ENCODE peak calls at places on chromosome 18, in nine cellular contexts. N, O, L, E, R, Z, Y, G and T are unnamed samples.

GRCh38 chr18:2570772-2571199 is 519 bp downstream of the METTL4 start:
- DNase-seq in Y (no peak), R (no peak), G (peak), Z (peak), E (peak), L (peak), O (peak), N (peak), T (peak)

GRCh38 chr18:22489694-22490093 is 72.0 kb upstream of the CTAGE1 start:
- DNase-seq in L (no peak), E (no peak), N (no peak), G (no peak), Z (no peak), Y (no peak), R (no peak), O (no peak), T (no peak)

GRCh38 chr18:13159579-13159978 is 59.0 kb upstream of the LDLRAD4 start:
- DNase-seq in G (no peak), N (peak), L (peak), Y (no peak), R (no peak), O (no peak), Z (peak), E (no peak), T (peak)

GRCh38 chr18:11005528-11005927 is 143.8 kb downstream of the PIEZO2 start:
- DNase-seq in L (peak), G (no peak), Z (no peak), E (no peak), O (no peak), N (peak), R (no peak), Y (no peak), T (no peak)

GRCh38 chr18:7572837-7573236 is 5.7 kb downstream of the PTPRM start:
- DNase-seq in Z (no peak), E (no peak), Y (no peak), R (no peak), N (no peak), L (no peak), O (no peak), G (no peak), T (no peak)

GRCh38 chr18:28183418-28184078 is 6.6 kb upstream of the CDH2 start:
- DNase-seq in L (peak), Y (no peak), G (no peak), E (no peak), Z (no peak), R (no peak), N (no peak), O (no peak), T (no peak)

GRCh38 chr18:841647-842370 is 29.8 kb upstream of the YES1 start:
- DNase-seq in Z (no peak), O (no peak), R (no peak), Y (no peak), E (no peak), G (no peak), N (no peak), L (no peak), T (no peak)

GRCh38 chr18:2368102-2368501 is 203.2 kb downstream of the METTL4 start:
- DNase-seq in O (no peak), E (no peak), N (no peak), Z (no peak), L (no peak), G (no peak), R (no peak), Y (no peak), T (no peak)

GRCh38 chr18:73318732-73319479 is 451.1 kb upstream of the NETO1 start:
- DNase-seq in Z (no peak), E (no peak), N (no peak), Y (no peak), G (no peak), O (no peak), L (peak), R (no peak), T (no peak)

GRCh38 chr18:3855961-3856360 is 406.0 kb downstream of the TGIF1 start:
- DNase-seq in Y (no peak), N (no peak), R (no peak), L (no peak), Z (no peak), O (no peak), E (no peak), G (no peak), T (no peak)

DNA sequence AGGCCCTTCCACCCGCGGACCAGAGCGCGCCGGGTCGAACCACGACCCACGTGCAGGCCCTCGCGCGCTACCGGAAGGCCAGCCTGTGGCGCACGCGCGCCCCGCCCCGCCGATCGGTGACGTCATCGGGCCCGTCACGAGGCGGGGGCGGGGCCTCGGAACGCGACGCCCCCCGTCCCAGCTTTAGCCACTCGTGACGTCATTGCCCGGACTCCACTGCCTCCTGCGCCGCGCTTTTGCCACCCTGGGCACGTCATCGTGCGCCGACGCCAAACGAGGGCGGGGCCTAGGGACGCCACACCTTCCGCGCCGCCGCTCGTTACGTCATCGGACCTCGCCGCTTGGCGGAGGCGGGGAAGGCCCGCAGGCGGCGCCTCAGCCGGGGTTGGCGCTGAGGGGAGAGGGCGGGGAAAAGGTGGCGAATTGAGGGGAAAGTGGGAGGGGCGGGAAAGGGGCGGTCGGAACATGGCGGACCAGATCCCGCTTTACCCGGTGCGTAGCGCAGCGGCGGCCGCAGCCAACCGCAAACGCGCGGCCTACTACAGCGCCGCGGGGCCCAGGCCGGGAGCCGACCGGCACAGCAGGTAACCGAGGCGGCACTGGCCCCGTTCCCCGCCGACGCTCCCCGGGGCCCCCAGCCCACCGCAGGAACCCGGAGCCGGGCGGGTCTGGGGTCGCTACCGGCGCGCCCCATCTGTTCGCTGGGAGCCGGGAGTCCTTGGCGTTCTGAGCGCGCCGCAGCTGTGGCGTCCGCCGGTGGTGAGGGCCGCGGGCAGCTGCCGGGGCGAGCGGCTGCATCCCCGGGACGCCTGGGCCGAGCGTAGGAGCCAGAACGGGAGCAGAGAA is at the start of gene ATP9B:
- DNase-seq in O (peak), G (peak), Z (peak), N (peak), L (peak), R (peak), E (peak), Y (peak), T (peak)
- TF ChIP-seq CTCF in O (no peak), G (no peak), Z (no peak), N (no peak), L (no peak), R (no peak), E (no peak), Y (no peak), T (no peak)

GRCh38 chr18:45852631-45853030 is 27.2 kb downstream of the SIGLEC15 start:
- DNase-seq in N (no peak), G (no peak), O (no peak), Y (no peak), E (no peak), R (no peak), L (no peak), Z (no peak), T (no peak)

GRCh38 chr18:45847119-45847518 is 21.6 kb downstream of the SIGLEC15 start:
- DNase-seq in R (no peak), N (no peak), L (no peak), E (no peak), G (no peak), O (no peak), Y (no peak), Z (no peak), T (no peak)

GRCh38 chr18:45851196-45851925 is 25.9 kb downstream of the SIGLEC15 start:
- DNase-seq in R (no peak), Y (no peak), G (no peak), E (no peak), Z (no peak), L (no peak), N (no peak), O (no peak), T (no peak)

GRCh38 chr18:45849529-45849928 is 24.1 kb downstream of the SIGLEC15 start:
- DNase-seq in Y (no peak), N (no peak), Z (no peak), L (no peak), R (no peak), O (no peak), E (no peak), G (no peak), T (no peak)

GRCh38 chr18:45850021-45850420 is 24.5 kb downstream of the SIGLEC15 start:
- DNase-seq in N (peak), Y (no peak), O (no peak), L (peak), G (no peak), Z (peak), E (no peak), R (no peak), T (no peak)
- TF ChIP-seq CTCF in N (peak), Y (no peak), O (peak), L (peak), G (no peak), Z (peak), E (no peak), R (peak), T (no peak)

DNA sequence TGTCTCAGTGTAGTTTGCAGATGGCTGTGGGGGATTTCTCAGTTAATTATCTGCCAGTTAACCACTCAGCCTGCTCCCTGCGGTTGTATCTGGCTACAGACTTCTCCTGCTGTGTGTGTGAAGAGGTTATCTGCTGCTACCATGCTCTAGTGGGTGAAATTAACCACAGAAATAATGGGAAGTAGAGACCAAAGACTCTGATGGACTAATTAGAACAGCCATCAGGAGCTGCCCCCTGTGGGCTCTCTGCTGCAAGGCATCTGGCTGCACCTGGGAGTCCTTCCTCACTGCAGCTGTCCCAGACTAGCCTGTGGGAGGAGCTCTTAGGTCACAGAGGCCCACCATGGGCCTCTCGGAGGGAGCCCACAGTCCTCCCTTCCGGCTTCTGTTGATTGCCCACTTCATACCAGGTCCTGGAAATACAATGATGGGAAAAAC is 66.6 kb downstream of the CTIF start:
- DNase-seq in N (peak), L (peak), R (no peak), Y (no peak), O (no peak), E (no peak), G (no peak), Z (peak), T (peak)
- TF ChIP-seq CTCF in N (peak), L (no peak), R (peak), Y (no peak), O (peak), E (no peak), G (no peak), Z (peak), T (peak)

GRCh38 chr18:75273817-75274216 is 63.2 kb downstream of the TSHZ1 start:
- DNase-seq in G (no peak), N (no peak), Z (no peak), O (no peak), R (no peak), Y (no peak), E (no peak), L (no peak), T (no peak)
- TF ChIP-seq CTCF in G (no peak), N (no peak), Z (no peak), O (no peak), R (peak), Y (no peak), E (no peak), L (no peak), T (no peak)